ENCODE peak calls at places on chromosome 20, in seven cellular contexts. R is IMR-90, P is GM20000, T is AG09309, Z is breast epithelium, K is ovary, D is mesothelial cell of epicardium. G is an unnamed sample.

GRCh38 chr20:2539341-2539740 is 3.0 kb downstream of the TMC2 start:
- DNase-seq in R (no peak), P (no peak), T (no peak), Z (no peak), K (no peak), D (no peak), G (no peak)

GRCh38 chr20:33460711-33461110 is 17.1 kb upstream of the SNTA1 start:
- DNase-seq in R (no peak), P (no peak), T (no peak), Z (no peak), K (no peak), D (no peak), G (no peak)

GRCh38 chr20:8265588-8265987 is 133.5 kb downstream of the PLCB1 start:
- DNase-seq in R (no peak), P (no peak), T (no peak), Z (no peak), K (no peak), D (no peak), G (no peak)

GRCh38 chr20:25007491-25008305 is 15.1 kb upstream of the APMAP start:
- DNase-seq in R (no peak), P (no peak), T (no peak), Z (peak; percentile 13), K (no peak), D (no peak), G (no peak)

GRCh38 chr20:17614176-17614811 is 44.4 kb downstream of the DSTN start:
- DNase-seq in R (peak; percentile 31), P (peak; percentile 7), T (no peak), Z (peak; percentile 42), K (peak; percentile 84), D (no peak), G (no peak)

GRCh38 chr20:21613512-21613911 is 92.0 kb upstream of the PAX1 start:
- DNase-seq in R (no peak), P (no peak), T (no peak), Z (no peak), K (no peak), D (no peak), G (no peak)

GRCh38 chr20:10674684-10675455 is 1.1 kb upstream of the JAG1 start:
- DNase-seq in R (peak; percentile 66), P (peak; percentile 87), T (no peak), Z (peak; percentile 63), K (peak; percentile 81), D (peak; percentile 65), G (peak; percentile 84)

GRCh38 chr20:53679597-53680309 is 86.1 kb upstream of the ZNF217 start:
- DNase-seq in R (no peak), P (no peak), T (no peak), Z (no peak), K (no peak), D (no peak), G (no peak)

GRCh38 chr20:36519012-36519719 is 22.2 kb upstream of the MYL9 start:
- DNase-seq in R (no peak), P (no peak), T (no peak), Z (no peak), K (no peak), D (no peak), G (no peak)

GRCh38 chr20:57598491-57598890 is 21.7 kb downstream of the ZBP1 start:
- DNase-seq in R (no peak), P (no peak), T (no peak), Z (no peak), K (no peak), D (no peak), G (no peak)

GRCh38 chr20:57598060-57598459 is 22.2 kb downstream of the ZBP1 start:
- DNase-seq in R (no peak), P (no peak), T (no peak), Z (no peak), K (no peak), D (no peak), G (no peak)

GRCh38 chr20:57596358-57596757 is 23.9 kb downstream of the ZBP1 start:
- DNase-seq in R (no peak), P (no peak), T (no peak), Z (no peak), K (no peak), D (no peak), G (no peak)

GRCh38 chr20:57595041-57596030 is 24.9 kb downstream of the ZBP1 start:
- DNase-seq in R (no peak), P (no peak), T (no peak), Z (no peak), K (no peak), D (no peak), G (no peak)

DNA sequence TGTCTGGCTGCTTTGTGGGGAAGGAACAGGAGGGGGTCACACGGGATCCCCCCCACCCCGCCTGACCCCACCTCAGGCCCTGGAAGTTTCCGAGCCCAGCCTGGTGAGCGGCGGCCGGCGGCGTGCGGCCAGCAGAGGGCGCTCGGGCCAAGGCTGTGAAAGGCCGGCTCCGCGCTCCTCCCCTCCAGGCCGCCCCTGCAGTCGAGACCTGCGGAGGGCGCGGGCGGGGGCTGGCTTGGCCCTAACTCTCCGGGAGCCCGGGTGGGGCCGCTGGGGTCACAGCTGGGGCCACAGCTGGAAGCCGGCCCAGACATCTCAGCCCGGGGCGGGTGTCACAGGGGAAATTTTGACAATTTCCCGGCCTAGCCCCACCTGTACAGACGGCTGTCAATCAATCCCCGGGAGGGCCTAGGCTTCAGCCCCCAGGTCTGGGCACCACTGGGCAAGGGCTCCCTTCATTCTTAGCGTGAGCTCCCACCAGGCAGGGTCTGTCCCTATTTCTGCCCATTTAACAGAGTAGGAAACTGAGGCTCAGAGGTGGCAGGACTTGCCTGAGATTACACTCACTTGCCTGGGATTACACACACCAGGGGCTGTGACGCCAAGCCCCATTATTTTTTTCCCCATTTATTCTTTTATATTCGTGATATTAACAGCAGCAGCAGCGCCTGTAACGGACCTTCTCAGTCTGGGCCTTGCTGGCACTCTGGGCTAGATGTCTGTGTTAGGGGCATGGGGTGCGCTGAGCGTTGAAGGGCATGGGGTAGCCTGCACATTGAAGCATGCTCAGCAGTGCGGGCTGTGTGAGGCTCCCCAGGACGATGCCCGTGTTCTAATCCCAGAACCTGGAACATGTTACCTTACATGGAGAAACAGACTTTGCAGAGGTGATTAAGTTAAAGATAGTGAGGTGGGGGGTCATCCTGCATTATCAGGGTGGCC is 23.0 kb downstream of the ZBP1 start:
- DNase-seq in R (peak; percentile 17), P (peak; percentile 88), T (no peak), Z (peak; percentile 43), K (peak; percentile 75), D (peak; percentile 70), G (peak; percentile 90)
- TF ChIP-seq CTCF in R (peak; percentile 84), P (peak; percentile 75), T (peak; percentile 75), Z (peak; percentile 89), K (peak; percentile 89), D (peak; percentile 98), G (peak; percentile 93)

GRCh38 chr20:45308078-45308778 is at the start of gene MATN4:
- DNase-seq in R (no peak), P (peak; percentile 7), T (no peak), Z (no peak), K (no peak), D (no peak), G (no peak)
- TF ChIP-seq CTCF in R (no peak), P (no peak), T (no peak), Z (no peak), K (no peak), D (no peak), G (no peak)

GRCh38 chr20:58675641-58676040 is 17.0 kb upstream of the NPEPL1 start:
- DNase-seq in R (no peak), P (no peak), T (no peak), Z (no peak), K (no peak), D (no peak), G (no peak)

GRCh38 chr20:58677205-58677604 is 15.4 kb upstream of the NPEPL1 start:
- DNase-seq in R (no peak), P (no peak), T (no peak), Z (no peak), K (no peak), D (no peak), G (no peak)

GRCh38 chr20:58677808-58678207 is 14.8 kb upstream of the NPEPL1 start:
- DNase-seq in R (no peak), P (no peak), T (no peak), Z (no peak), K (no peak), D (no peak), G (no peak)

GRCh38 chr20:58675146-58675584 is 17.4 kb upstream of the NPEPL1 start:
- DNase-seq in R (no peak), P (no peak), T (no peak), Z (no peak), K (no peak), D (no peak), G (no peak)

DNA sequence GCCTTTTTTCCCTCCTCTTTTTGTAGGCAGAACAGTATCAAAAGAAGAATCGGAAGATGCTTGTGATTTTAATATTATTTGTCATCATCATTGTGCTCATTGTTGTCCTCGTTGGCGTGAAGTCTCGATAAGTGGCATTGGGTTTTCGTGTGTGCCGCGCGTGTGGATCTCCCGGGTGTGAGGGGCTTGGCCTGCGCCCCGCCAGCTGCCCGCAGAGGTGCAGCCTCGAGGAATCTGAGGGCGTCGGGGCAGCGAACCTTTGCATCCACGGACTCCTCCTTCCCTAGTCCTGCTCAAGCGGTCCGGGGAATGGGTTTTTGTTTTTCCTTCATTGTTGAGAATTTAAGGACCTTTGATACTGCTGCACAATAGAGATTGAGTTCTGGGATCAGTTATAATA is 16.4 kb upstream of the NPEPL1 start:
- DNase-seq in R (no peak), P (no peak), T (no peak), Z (no peak), K (no peak), D (no peak), G (no peak)
- TF ChIP-seq CTCF in R (no peak), P (no peak), T (no peak), Z (no peak), K (no peak), D (no peak), G (no peak)

GRCh38 chr20:43983359-43983758 is 68.7 kb downstream of the TOX2 start:
- DNase-seq in R (no peak), P (no peak), T (no peak), Z (no peak), K (no peak), D (no peak), G (no peak)
- TF ChIP-seq CTCF in R (peak; percentile 7), P (peak; percentile 24), T (peak; percentile 40), Z (no peak), K (no peak), D (peak; percentile 33), G (peak; percentile 41)

GRCh38 chr20:43514062-43514971 is 6.8 kb downstream of the L3MBTL1 start:
- DNase-seq in R (peak; percentile 98), P (peak; percentile 96), T (peak; percentile 83), Z (peak; percentile 98), K (peak; percentile 99), D (peak; percentile 97), G (peak; percentile 97)
- TF ChIP-seq CTCF in R (peak; percentile 31), P (peak; percentile 14), T (peak; percentile 29), Z (no peak), K (no peak), D (no peak), G (peak; percentile 22)

GRCh38 chr20:38173237-38174156 is 8.4 kb upstream of the TGM2 start:
- DNase-seq in R (peak; percentile 92), P (no peak), T (peak; percentile 74), Z (no peak), K (no peak), D (no peak), G (no peak)
- TF ChIP-seq CTCF in R (peak; percentile 15), P (no peak), T (peak; percentile 18), Z (no peak), K (no peak), D (no peak), G (no peak)

DNA sequence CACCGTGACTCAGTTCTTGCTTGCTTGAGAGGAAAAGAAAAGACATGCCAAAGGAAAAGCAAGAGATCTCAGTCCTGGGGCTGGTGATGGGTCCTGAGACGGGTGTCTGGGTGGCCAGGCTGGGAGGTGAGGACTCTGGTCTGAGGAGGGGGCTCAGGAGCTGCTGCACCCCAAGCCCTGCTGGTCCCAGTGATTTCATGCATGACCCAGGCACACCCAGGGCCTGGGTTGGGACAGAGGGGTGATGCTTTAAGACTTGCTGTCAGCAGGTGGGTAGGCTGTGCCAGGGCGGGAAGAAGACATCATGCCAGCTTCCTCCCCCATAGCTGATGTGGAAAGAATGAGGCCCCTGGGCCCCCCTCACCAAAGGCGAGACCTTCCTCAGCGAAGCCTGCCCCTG is 65.1 kb upstream of the PMEPA1 start:
- DNase-seq in R (no peak), P (no peak), T (no peak), Z (no peak), K (no peak), D (no peak), G (no peak)
- TF ChIP-seq CTCF in R (no peak), P (no peak), T (no peak), Z (no peak), K (no peak), D (no peak), G (no peak)

G was measured in GM10248.